ENCODE peak calls at places on chromosome 19, in nine cellular contexts. One of them, this sample, is unnamed.

GRCh38 chr19:18650468-18651001 is 13.7 kb downstream of the KLHL26 start:
- DNase-seq in vagina: no peak
- DNase-seq in sigmoid colon: peak
- DNase-seq in endothelial cell of umbilical vein: peak
- DNase-seq in GM23338: no peak
- DNase-seq in stomach: peak
- DNase-seq in breast epithelium: no peak
- DNase-seq in esophagus muscularis mucosa: peak
- DNase-seq in transverse colon: peak
- DNase-seq in this sample: no peak

GRCh38 chr19:2494084-2494446 is 18.1 kb downstream of the GADD45B start:
- DNase-seq in stomach: no peak
- DNase-seq in endothelial cell of umbilical vein: no peak
- DNase-seq in sigmoid colon: no peak
- DNase-seq in transverse colon: no peak
- DNase-seq in breast epithelium: no peak
- DNase-seq in GM23338: no peak
- DNase-seq in vagina: no peak
- DNase-seq in esophagus muscularis mucosa: no peak
- DNase-seq in this sample: no peak

GRCh38 chr19:17240062-17240854 is 5.5 kb downstream of the NR2F6 start:
- DNase-seq in endothelial cell of umbilical vein: no peak
- DNase-seq in stomach: peak
- DNase-seq in vagina: no peak
- DNase-seq in breast epithelium: no peak
- DNase-seq in sigmoid colon: no peak
- DNase-seq in GM23338: no peak
- DNase-seq in transverse colon: peak
- DNase-seq in esophagus muscularis mucosa: no peak
- DNase-seq in this sample: no peak

GRCh38 chr19:2490659-2491058 is 14.7 kb downstream of the GADD45B start:
- DNase-seq in breast epithelium: no peak
- DNase-seq in GM23338: no peak
- DNase-seq in vagina: no peak
- DNase-seq in esophagus muscularis mucosa: no peak
- DNase-seq in endothelial cell of umbilical vein: no peak
- DNase-seq in sigmoid colon: no peak
- DNase-seq in stomach: no peak
- DNase-seq in transverse colon: no peak
- DNase-seq in this sample: no peak

GRCh38 chr19:5137571-5138124 is 168.7 kb downstream of the KDM4B start:
- DNase-seq in transverse colon: no peak
- DNase-seq in esophagus muscularis mucosa: no peak
- DNase-seq in vagina: no peak
- DNase-seq in sigmoid colon: no peak
- DNase-seq in breast epithelium: no peak
- DNase-seq in endothelial cell of umbilical vein: no peak
- DNase-seq in stomach: no peak
- DNase-seq in GM23338: peak
- DNase-seq in this sample: no peak

GRCh38 chr19:11964496-11964857 is 363 bp upstream of the ZNF763 start:
- DNase-seq in vagina: no peak
- DNase-seq in esophagus muscularis mucosa: no peak
- DNase-seq in endothelial cell of umbilical vein: no peak
- DNase-seq in stomach: no peak
- DNase-seq in breast epithelium: no peak
- DNase-seq in transverse colon: no peak
- DNase-seq in sigmoid colon: peak
- DNase-seq in GM23338: peak
- DNase-seq in this sample: no peak

GRCh38 chr19:51128227-51128626 is 3.5 kb downstream of the SIGLEC9 start:
- DNase-seq in transverse colon: no peak
- DNase-seq in GM23338: no peak
- DNase-seq in sigmoid colon: peak
- DNase-seq in esophagus muscularis mucosa: no peak
- DNase-seq in endothelial cell of umbilical vein: no peak
- DNase-seq in breast epithelium: peak
- DNase-seq in stomach: no peak
- DNase-seq in vagina: no peak
- DNase-seq in this sample: no peak

GRCh38 chr19:44548736-44549135 is 19.3 kb upstream of the CEACAM20 start:
- DNase-seq in stomach: no peak
- DNase-seq in endothelial cell of umbilical vein: no peak
- DNase-seq in transverse colon: no peak
- DNase-seq in sigmoid colon: no peak
- DNase-seq in esophagus muscularis mucosa: no peak
- DNase-seq in vagina: no peak
- DNase-seq in breast epithelium: no peak
- DNase-seq in GM23338: no peak
- DNase-seq in this sample: no peak

DNA sequence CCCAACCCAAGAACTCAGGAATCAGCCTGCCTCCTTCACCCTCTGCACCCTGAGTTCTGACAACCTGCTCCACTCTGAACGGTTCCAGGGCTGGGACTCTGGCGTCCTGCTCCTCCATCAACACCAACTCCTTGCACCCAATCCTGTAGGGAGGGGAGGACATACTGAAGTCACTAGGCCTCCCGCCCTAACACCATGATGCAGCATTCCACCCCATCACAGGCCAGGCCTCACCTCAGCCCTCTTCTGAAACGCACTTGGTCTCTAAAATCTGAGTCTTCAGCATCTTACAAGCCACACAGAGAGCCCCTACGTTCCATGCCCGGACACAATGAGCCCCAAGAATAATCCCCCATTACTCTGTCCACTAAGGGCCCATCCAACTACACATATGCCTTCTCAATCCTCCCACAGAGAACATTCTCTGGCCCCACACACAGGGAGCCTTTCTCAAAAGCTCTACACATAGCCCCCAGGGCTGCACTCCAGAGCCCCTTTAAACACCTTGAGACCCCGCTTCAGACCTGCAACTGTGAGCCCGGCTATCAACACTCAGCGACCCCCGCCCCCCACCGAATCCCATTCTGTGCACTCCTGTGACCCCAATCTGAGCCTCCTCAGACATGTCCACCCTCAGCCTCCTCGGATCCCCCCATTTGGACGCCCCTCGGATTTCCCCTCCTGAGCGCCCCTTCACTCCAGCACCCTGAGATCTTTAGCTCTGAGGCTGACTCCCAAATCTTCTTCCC is 559 bp downstream of the ALKBH6 start:
- DNase-seq in sigmoid colon: no peak
- DNase-seq in vagina: no peak
- DNase-seq in breast epithelium: no peak
- DNase-seq in GM23338: no peak
- DNase-seq in stomach: no peak
- DNase-seq in endothelial cell of umbilical vein: no peak
- DNase-seq in esophagus muscularis mucosa: no peak
- DNase-seq in transverse colon: no peak
- DNase-seq in this sample: no peak
- H3K27ac ChIP-seq in sigmoid colon: peak
- H3K27ac ChIP-seq in vagina: peak
- H3K27ac ChIP-seq in breast epithelium: peak
- H3K27ac ChIP-seq in GM23338: no peak
- H3K27ac ChIP-seq in stomach: peak
- H3K27ac ChIP-seq in endothelial cell of umbilical vein: peak
- H3K27ac ChIP-seq in esophagus muscularis mucosa: peak
- H3K27ac ChIP-seq in transverse colon: peak
- H3K27ac ChIP-seq in this sample: peak

DNA sequence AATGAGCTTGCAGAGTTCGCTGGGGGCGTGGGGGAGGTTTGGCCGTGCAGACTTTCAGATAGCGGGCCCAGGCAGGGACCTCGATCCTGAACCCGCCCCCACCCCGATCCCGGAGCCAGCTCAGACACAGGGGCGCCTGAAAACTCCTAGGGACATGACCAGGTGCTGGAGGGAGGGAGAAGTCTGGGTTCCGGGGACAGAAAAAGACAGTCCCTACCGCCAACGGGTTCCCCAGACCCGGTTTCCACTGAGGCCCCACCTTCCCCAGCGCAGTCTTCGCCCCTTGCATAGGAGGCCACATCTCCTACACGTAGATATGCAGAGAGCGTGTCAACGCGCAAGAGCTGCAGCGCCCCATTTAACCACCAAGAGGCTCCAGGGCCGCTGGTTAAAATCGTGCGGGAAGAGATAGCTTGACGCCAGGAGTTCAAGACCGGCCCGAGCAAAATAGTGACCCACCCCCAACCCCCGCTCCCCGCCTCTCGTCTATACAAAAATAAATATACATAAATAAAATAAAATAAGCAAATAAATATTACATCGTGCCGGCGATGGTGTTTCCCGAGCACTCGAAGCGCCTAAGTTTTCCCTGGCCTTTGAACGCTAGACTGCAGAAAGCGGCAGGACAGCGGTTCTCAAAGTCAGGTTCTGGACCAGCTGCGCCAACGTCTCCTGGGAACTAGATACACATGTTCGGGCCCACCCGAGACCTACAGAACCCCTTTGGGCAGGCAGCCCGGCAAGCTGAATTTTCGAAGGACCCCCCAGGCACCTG is 8.3 kb downstream of the CCDC8 start:
- DNase-seq in vagina: no peak
- DNase-seq in GM23338: peak
- DNase-seq in sigmoid colon: no peak
- DNase-seq in breast epithelium: no peak
- DNase-seq in stomach: no peak
- DNase-seq in transverse colon: no peak
- DNase-seq in endothelial cell of umbilical vein: no peak
- DNase-seq in esophagus muscularis mucosa: no peak
- DNase-seq in this sample: no peak
- TF ChIP-seq CTCF in vagina: no peak
- TF ChIP-seq CTCF in GM23338: peak
- TF ChIP-seq CTCF in sigmoid colon: no peak
- TF ChIP-seq CTCF in breast epithelium: no peak
- TF ChIP-seq CTCF in stomach: no peak
- TF ChIP-seq CTCF in transverse colon: no peak
- TF ChIP-seq CTCF in endothelial cell of umbilical vein: no peak
- TF ChIP-seq CTCF in esophagus muscularis mucosa: peak
- TF ChIP-seq CTCF in this sample: no peak

DNA sequence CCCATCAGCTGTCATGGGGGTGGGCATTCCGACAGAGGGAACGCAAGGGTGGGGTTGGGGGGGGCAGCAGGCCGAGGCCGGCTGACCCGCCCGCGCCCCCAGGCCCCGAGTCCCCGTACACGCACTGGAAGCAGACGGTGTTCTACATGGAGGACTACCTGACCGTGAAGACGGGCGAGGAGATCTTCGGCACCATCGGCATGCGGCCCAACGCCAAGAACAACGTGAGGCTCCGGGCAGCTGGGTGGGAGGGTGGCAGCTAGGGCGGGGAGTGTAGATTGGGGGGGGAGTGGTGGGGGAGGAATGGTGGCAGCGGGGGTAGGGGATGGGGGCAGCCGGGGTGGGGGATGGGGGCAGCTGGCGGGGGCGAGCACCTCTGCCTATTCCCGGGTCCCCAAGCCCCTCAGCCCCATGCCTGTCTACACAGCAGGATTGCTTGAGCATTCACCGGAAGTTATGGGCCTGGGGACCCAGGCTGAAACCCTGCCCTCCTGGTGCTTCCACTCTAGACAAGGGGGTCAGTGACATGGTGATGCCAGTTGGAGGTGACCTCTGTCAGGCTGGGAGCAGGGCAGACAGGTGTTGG is 2.8 kb upstream of the ADM5 start:
- DNase-seq in transverse colon: no peak
- DNase-seq in stomach: no peak
- DNase-seq in sigmoid colon: no peak
- DNase-seq in endothelial cell of umbilical vein: no peak
- DNase-seq in GM23338: no peak
- DNase-seq in breast epithelium: no peak
- DNase-seq in vagina: no peak
- DNase-seq in esophagus muscularis mucosa: no peak
- DNase-seq in this sample: no peak
- TF ChIP-seq POLR2AphosphoS5 in transverse colon: no peak
- TF ChIP-seq POLR2AphosphoS5 in stomach: no peak
- TF ChIP-seq POLR2AphosphoS5 in sigmoid colon: no peak
- TF ChIP-seq POLR2AphosphoS5 in endothelial cell of umbilical vein: no peak
- TF ChIP-seq POLR2AphosphoS5 in GM23338: no peak
- TF ChIP-seq POLR2AphosphoS5 in breast epithelium: no peak
- TF ChIP-seq POLR2AphosphoS5 in vagina: no peak
- TF ChIP-seq POLR2AphosphoS5 in esophagus muscularis mucosa: no peak
- TF ChIP-seq POLR2AphosphoS5 in this sample: no peak

GRCh38 chr19:55680339-55681130 is 5.5 kb downstream of the EPN1 start:
- DNase-seq in sigmoid colon: no peak
- DNase-seq in endothelial cell of umbilical vein: no peak
- DNase-seq in stomach: no peak
- DNase-seq in transverse colon: no peak
- DNase-seq in esophagus muscularis mucosa: no peak
- DNase-seq in breast epithelium: no peak
- DNase-seq in GM23338: no peak
- DNase-seq in vagina: no peak
- DNase-seq in this sample: no peak

GRCh38 chr19:55678121-55678671 is 3.2 kb downstream of the EPN1 start:
- DNase-seq in breast epithelium: no peak
- DNase-seq in endothelial cell of umbilical vein: no peak
- DNase-seq in sigmoid colon: no peak
- DNase-seq in GM23338: no peak
- DNase-seq in transverse colon: peak
- DNase-seq in vagina: no peak
- DNase-seq in stomach: peak
- DNase-seq in esophagus muscularis mucosa: no peak
- DNase-seq in this sample: peak

GRCh38 chr19:55681131-55682087 is 6.4 kb downstream of the EPN1 start:
- DNase-seq in breast epithelium: no peak
- DNase-seq in endothelial cell of umbilical vein: no peak
- DNase-seq in vagina: no peak
- DNase-seq in stomach: no peak
- DNase-seq in sigmoid colon: no peak
- DNase-seq in transverse colon: no peak
- DNase-seq in GM23338: no peak
- DNase-seq in esophagus muscularis mucosa: no peak
- DNase-seq in this sample: no peak

GRCh38 chr19:55677572-55678028 is 2.6 kb downstream of the EPN1 start:
- DNase-seq in breast epithelium: no peak
- DNase-seq in transverse colon: no peak
- DNase-seq in GM23338: no peak
- DNase-seq in sigmoid colon: no peak
- DNase-seq in endothelial cell of umbilical vein: peak
- DNase-seq in stomach: peak
- DNase-seq in esophagus muscularis mucosa: no peak
- DNase-seq in vagina: no peak
- DNase-seq in this sample: no peak

DNA sequence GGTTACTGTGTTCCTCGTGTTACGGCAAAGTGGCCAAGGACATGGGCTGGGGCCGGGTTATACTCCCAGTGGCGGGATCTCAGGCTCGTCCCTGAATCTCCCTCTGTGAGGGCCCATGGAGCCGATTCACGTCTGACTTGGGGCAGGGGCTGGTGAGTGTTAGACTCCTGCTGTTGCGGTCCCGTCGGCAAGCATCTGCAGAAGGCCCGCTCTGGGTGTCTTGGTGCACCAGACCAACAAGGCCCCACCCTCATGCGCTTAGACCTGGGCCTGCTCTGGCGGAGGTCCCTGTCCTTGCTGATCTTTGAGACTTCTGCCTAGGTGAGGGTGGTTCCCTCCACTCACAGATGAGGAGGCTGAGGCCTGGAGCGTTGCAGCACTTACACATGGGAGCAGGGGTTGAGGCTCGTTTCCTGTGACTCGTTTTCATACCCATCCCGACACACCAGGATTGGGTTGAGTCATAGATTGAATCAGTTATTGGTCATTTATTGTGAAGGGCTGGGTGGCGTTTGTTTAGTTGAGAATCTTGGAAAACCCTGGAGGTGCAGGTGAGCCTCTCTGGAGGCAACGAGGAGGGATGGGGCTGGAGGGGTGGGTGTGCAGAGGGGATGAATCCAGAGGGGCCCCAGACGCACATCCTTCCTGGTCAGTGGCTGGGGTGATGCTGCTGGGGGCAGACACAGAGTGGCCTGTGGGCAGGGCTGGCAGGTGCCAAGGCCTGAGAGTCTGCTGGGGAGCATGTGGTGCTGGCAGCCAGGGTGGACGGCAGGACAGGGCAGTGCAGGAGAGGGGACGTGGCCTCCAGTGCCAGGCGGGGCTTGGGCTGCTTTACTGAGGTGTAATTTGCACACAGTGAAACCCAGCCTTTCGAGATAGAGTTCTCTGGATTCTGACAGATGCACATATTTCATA is 4.6 kb downstream of the EPN1 start:
- DNase-seq in esophagus muscularis mucosa: no peak
- DNase-seq in endothelial cell of umbilical vein: no peak
- DNase-seq in stomach: no peak
- DNase-seq in GM23338: no peak
- DNase-seq in transverse colon: no peak
- DNase-seq in sigmoid colon: no peak
- DNase-seq in vagina: no peak
- DNase-seq in breast epithelium: no peak
- DNase-seq in this sample: no peak
- H3K27ac ChIP-seq in esophagus muscularis mucosa: no peak
- H3K27ac ChIP-seq in endothelial cell of umbilical vein: no peak
- H3K27ac ChIP-seq in stomach: peak
- H3K27ac ChIP-seq in GM23338: no peak
- H3K27ac ChIP-seq in transverse colon: peak
- H3K27ac ChIP-seq in sigmoid colon: no peak
- H3K27ac ChIP-seq in vagina: no peak
- H3K27ac ChIP-seq in breast epithelium: no peak
- H3K27ac ChIP-seq in this sample: no peak